ENCODE peak calls at places on chromosomes 4 and X, in six cellular contexts. One of them, this sample, is unnamed.

GRCh38 chr4:169311643-169312365 is 41.0 kb upstream of the SH3RF1 start:
- DNase-seq in type B pancreatic cell: no peak
- DNase-seq in HepG2: peak
- DNase-seq in D341Med: peak
- DNase-seq in NCI-H524 treated with DMSO at 0.1 percent for 48 hours: no peak
- DNase-seq in testis: peak
- DNase-seq in this sample: peak

GRCh38 chr4:74934016-74934821 is 1.3 kb downstream of the PARM1 start:
- DNase-seq in HepG2: no peak
- DNase-seq in NCI-H524 treated with DMSO at 0.1 percent for 48 hours: no peak
- DNase-seq in D341Med: peak
- DNase-seq in type B pancreatic cell: peak
- DNase-seq in testis: peak
- DNase-seq in this sample: peak

GRCh38 chr4:75844151-75844662 is 58.0 kb downstream of the PPEF2 start:
- DNase-seq in HepG2: peak
- DNase-seq in testis: peak
- DNase-seq in type B pancreatic cell: no peak
- DNase-seq in D341Med: no peak
- DNase-seq in NCI-H524 treated with DMSO at 0.1 percent for 48 hours: no peak
- DNase-seq in this sample: no peak

GRCh38 chr4:3193531-3194203 is 55.3 kb upstream of the MSANTD1 start:
- DNase-seq in D341Med: no peak
- DNase-seq in NCI-H524 treated with DMSO at 0.1 percent for 48 hours: no peak
- DNase-seq in HepG2: no peak
- DNase-seq in testis: no peak
- DNase-seq in type B pancreatic cell: no peak
- DNase-seq in this sample: no peak

GRCh38 chr4:173074501-173074946 is 94.1 kb upstream of the GALNT7 start:
- DNase-seq in type B pancreatic cell: no peak
- DNase-seq in NCI-H524 treated with DMSO at 0.1 percent for 48 hours: peak
- DNase-seq in D341Med: no peak
- DNase-seq in HepG2: no peak
- DNase-seq in testis: no peak
- DNase-seq in this sample: peak

GRCh38 chr4:184740965-184741364 is 7.1 kb upstream of the CENPU start:
- DNase-seq in D341Med: no peak
- DNase-seq in type B pancreatic cell: no peak
- DNase-seq in HepG2: no peak
- DNase-seq in NCI-H524 treated with DMSO at 0.1 percent for 48 hours: no peak
- DNase-seq in testis: no peak
- DNase-seq in this sample: no peak

GRCh38 chr4:45423876-45424275 is 697.5 kb upstream of the GNPDA2 start:
- DNase-seq in type B pancreatic cell: no peak
- DNase-seq in NCI-H524 treated with DMSO at 0.1 percent for 48 hours: no peak
- DNase-seq in D341Med: no peak
- DNase-seq in testis: peak
- DNase-seq in HepG2: no peak
- DNase-seq in this sample: peak

GRCh38 chrX:9842541-9842940 is 56.3 kb downstream of the SHROOM2 start:
- DNase-seq in testis: no peak
- DNase-seq in D341Med: no peak
- DNase-seq in NCI-H524 treated with DMSO at 0.1 percent for 48 hours: no peak
- DNase-seq in type B pancreatic cell: no peak
- DNase-seq in HepG2: no peak
- DNase-seq in this sample: no peak

GRCh38 chr4:55547461-55547770 is 707 bp upstream of the CLOCK start:
- DNase-seq in HepG2: no peak
- DNase-seq in NCI-H524 treated with DMSO at 0.1 percent for 48 hours: peak
- DNase-seq in testis: peak
- DNase-seq in type B pancreatic cell: no peak
- DNase-seq in D341Med: peak
- DNase-seq in this sample: no peak

GRCh38 chr4:76206222-76206942 is 7.2 kb downstream of the SCARB2 start:
- DNase-seq in D341Med: peak
- DNase-seq in NCI-H524 treated with DMSO at 0.1 percent for 48 hours: peak
- DNase-seq in testis: no peak
- DNase-seq in HepG2: no peak
- DNase-seq in type B pancreatic cell: no peak
- DNase-seq in this sample: peak

GRCh38 chr4:89788243-89789072 is 48.5 kb downstream of the SNCA start:
- DNase-seq in HepG2: no peak
- DNase-seq in type B pancreatic cell: no peak
- DNase-seq in D341Med: no peak
- DNase-seq in NCI-H524 treated with DMSO at 0.1 percent for 48 hours: no peak
- DNase-seq in testis: peak
- DNase-seq in this sample: no peak

GRCh38 chr4:122658818-122659295 is 38.0 kb upstream of the IL21 start:
- DNase-seq in NCI-H524 treated with DMSO at 0.1 percent for 48 hours: no peak
- DNase-seq in type B pancreatic cell: no peak
- DNase-seq in testis: no peak
- DNase-seq in D341Med: no peak
- DNase-seq in HepG2: no peak
- DNase-seq in this sample: no peak

GRCh38 chr4:113222006-113222405 is 172.6 kb downstream of the ANK2 start:
- DNase-seq in testis: no peak
- DNase-seq in HepG2: no peak
- DNase-seq in type B pancreatic cell: no peak
- DNase-seq in NCI-H524 treated with DMSO at 0.1 percent for 48 hours: no peak
- DNase-seq in D341Med: no peak
- DNase-seq in this sample: no peak

GRCh38 chr4:94457692-94458106 is 6.0 kb downstream of the PDLIM5 start:
- DNase-seq in D341Med: peak
- DNase-seq in testis: no peak
- DNase-seq in HepG2: no peak
- DNase-seq in NCI-H524 treated with DMSO at 0.1 percent for 48 hours: no peak
- DNase-seq in type B pancreatic cell: no peak
- DNase-seq in this sample: no peak

This sample was measured in foreskin keratinocyte.